ENCODE peak calls at places on chromosomes 2 and 18, in five cellular contexts. L, G, N, W and O are unnamed samples.

GRCh38 chr2:190664240-190664639 is 15.4 kb downstream of the NAB1 start:
- DNase-seq in L (peak; percentile 78), G (no peak), N (no peak), W (peak; percentile 80), O (peak; percentile 66)

GRCh38 chr2:238069877-238070276 is 9.1 kb downstream of the SCLY start:
- DNase-seq in L (no peak), G (no peak), N (no peak), W (no peak), O (no peak)

GRCh38 chr2:174597347-174598047 is at the start of gene WIPF1:
- DNase-seq in L (peak; percentile 69), G (no peak), N (no peak), W (peak; percentile 70), O (peak; percentile 69)

GRCh38 chr2:11123856-11124759 is 31.2 kb upstream of the SLC66A3 start:
- DNase-seq in L (peak; percentile 60), G (peak; percentile 85), N (no peak), W (peak; percentile 73), O (peak; percentile 47)

GRCh38 chr2:204203704-204204103 is 267.1 kb downstream of the ICOS start:
- DNase-seq in L (no peak), G (no peak), N (no peak), W (no peak), O (no peak)

GRCh38 chr18:12773369-12773768 is 70.5 kb downstream of the PSMG2 start:
- DNase-seq in L (no peak), G (no peak), N (no peak), W (no peak), O (no peak)

GRCh38 chr18:2857491-2858063 is 10.8 kb downstream of the EMILIN2 start:
- DNase-seq in L (peak; percentile 16), G (no peak), N (no peak), W (peak; percentile 95), O (peak; percentile 36)

GRCh38 chr2:29317077-29317517 is 201.9 kb downstream of the CLIP4 start:
- DNase-seq in L (no peak), G (no peak), N (no peak), W (peak; percentile 57), O (no peak)

GRCh38 chr18:67300498-67300897 is 216.0 kb downstream of the DSEL start:
- DNase-seq in L (no peak), G (no peak), N (no peak), W (no peak), O (no peak)

GRCh38 chr2:36290306-36290705 is 65.3 kb upstream of the CRIM1 start:
- DNase-seq in L (no peak), G (no peak), N (no peak), W (peak; percentile 44), O (no peak)

GRCh38 chr2:239846789-239847676 is 178.1 kb downstream of the NDUFA10 start:
- DNase-seq in L (no peak), G (no peak), N (no peak), W (no peak), O (no peak)
- H3K27ac ChIP-seq in L (no peak overlapping the region), G (no peak overlapping the region), N (no peak overlapping the region), W (no peak overlapping the region), O (no peak overlapping the region)

GRCh38 chr18:31575515-31576246 is 16.0 kb upstream of the TTR start:
- DNase-seq in L (no peak), G (no peak), N (no peak), W (no peak), O (no peak)
- H3K27ac ChIP-seq in L (no peak overlapping the region), G (no peak overlapping the region), N (no peak overlapping the region), W (no peak overlapping the region), O (no peak overlapping the region)

GRCh38 chr2:106020821-106021316 is 173.2 kb downstream of the UXS1 start:
- DNase-seq in L (no peak), G (no peak), N (no peak), W (no peak), O (no peak)
- H3K27ac ChIP-seq in L (no peak overlapping the region), G (no peak overlapping the region), N (no peak overlapping the region), W (no peak overlapping the region), O (no peak overlapping the region)

DNA sequence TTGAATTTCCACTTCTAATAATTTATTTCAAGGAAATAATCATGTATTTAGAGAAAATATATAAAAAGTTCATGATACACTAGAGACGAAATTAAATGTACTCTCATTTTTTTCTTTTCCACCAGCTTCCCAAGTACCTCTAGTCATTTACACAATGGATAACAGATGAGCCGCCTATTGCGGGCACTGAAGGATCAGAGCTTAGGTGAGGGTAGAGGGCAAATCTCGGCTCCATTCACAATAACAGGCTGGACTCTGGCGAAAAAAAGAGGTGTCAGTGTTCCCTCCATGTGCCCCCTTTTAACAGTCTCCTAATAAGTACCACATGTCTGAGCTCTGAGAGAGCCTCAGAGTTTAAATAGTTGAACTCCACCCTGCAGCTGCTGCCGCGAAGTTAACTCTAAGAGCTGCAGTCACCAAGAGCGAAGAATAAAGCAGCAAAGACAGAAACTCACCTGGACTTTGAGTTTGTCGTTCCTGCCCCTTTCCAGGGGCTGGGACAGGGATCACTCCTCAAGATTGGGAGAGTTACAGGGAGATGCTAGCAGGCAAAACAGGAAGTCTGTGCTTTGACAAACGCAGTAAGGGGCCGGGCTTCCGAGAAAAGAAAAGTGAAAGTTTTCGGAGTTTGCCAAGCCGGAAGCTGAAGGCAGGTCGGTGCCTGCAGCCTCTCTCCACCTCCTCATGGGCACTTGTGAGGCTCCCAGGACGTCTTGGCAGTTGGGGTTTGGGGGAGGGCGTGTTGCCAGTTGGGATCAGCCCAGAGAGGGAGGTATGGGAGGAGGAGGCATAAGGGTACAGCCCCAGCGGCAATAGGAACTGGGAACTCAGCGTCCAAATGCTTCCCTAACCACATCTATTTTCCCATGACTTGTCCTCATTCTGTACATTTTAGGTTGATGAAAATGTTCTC is at the start of gene SP110:
- DNase-seq in L (peak; percentile 81), G (peak; percentile 47), N (peak; percentile 14), W (peak; percentile 88), O (peak; percentile 87)
- H3K27ac ChIP-seq in L (peak within 1 kb of the TSS; percentile 56), G (peak within 1 kb of the TSS; percentile 68), N (peak within 1 kb of the TSS; percentile 71), W (peak within 1 kb of the TSS; percentile 50), O (peak within 1 kb of the TSS; percentile 76)